ENCODE peak calls at places on chromosome 16, in nine cellular contexts. One of them, this sample, is unnamed.

GRCh38 chr16:4936991-4937781 is at the start of gene PPL:
- DNase-seq in mesendoderm: peak
- DNase-seq in right atrium auricular region: no peak
- DNase-seq in tibial nerve: peak
- DNase-seq in IMR-90: no peak
- DNase-seq in colonic mucosa: peak
- DNase-seq in lung: peak
- DNase-seq in PC-9: peak
- DNase-seq in heart right ventricle: peak
- DNase-seq in this sample: no peak

GRCh38 chr16:1651509-1652342 is 26.4 kb upstream of the JPT2 start:
- DNase-seq in lung: no peak
- DNase-seq in tibial nerve: no peak
- DNase-seq in IMR-90: peak
- DNase-seq in mesendoderm: no peak
- DNase-seq in colonic mucosa: no peak
- DNase-seq in right atrium auricular region: no peak
- DNase-seq in PC-9: no peak
- DNase-seq in heart right ventricle: no peak
- DNase-seq in this sample: no peak

GRCh38 chr16:27778926-27779570 is 229.1 kb downstream of the KATNIP start:
- DNase-seq in colonic mucosa: no peak
- DNase-seq in heart right ventricle: no peak
- DNase-seq in right atrium auricular region: no peak
- DNase-seq in IMR-90: no peak
- DNase-seq in mesendoderm: no peak
- DNase-seq in PC-9: no peak
- DNase-seq in tibial nerve: no peak
- DNase-seq in lung: no peak
- DNase-seq in this sample: no peak

GRCh38 chr16:58661199-58661830 is 23.3 kb downstream of the SLC38A7 start:
- DNase-seq in heart right ventricle: no peak
- DNase-seq in right atrium auricular region: peak
- DNase-seq in PC-9: peak
- DNase-seq in mesendoderm: peak
- DNase-seq in lung: peak
- DNase-seq in tibial nerve: no peak
- DNase-seq in colonic mucosa: peak
- DNase-seq in IMR-90: peak
- DNase-seq in this sample: peak

GRCh38 chr16:66801320-66802105 is at the start of gene TERB1:
- DNase-seq in right atrium auricular region: no peak
- DNase-seq in IMR-90: no peak
- DNase-seq in mesendoderm: no peak
- DNase-seq in lung: no peak
- DNase-seq in heart right ventricle: no peak
- DNase-seq in colonic mucosa: no peak
- DNase-seq in PC-9: no peak
- DNase-seq in tibial nerve: no peak
- DNase-seq in this sample: no peak

GRCh38 chr16:80611171-80611929 is 70.6 kb downstream of the DYNLRB2 start:
- DNase-seq in IMR-90: no peak
- DNase-seq in PC-9: no peak
- DNase-seq in right atrium auricular region: no peak
- DNase-seq in colonic mucosa: no peak
- DNase-seq in mesendoderm: no peak
- DNase-seq in heart right ventricle: no peak
- DNase-seq in lung: no peak
- DNase-seq in tibial nerve: no peak
- DNase-seq in this sample: no peak

GRCh38 chr16:59205403-59205802 is 471.3 kb upstream of the GOT2 start:
- DNase-seq in right atrium auricular region: no peak
- DNase-seq in mesendoderm: no peak
- DNase-seq in colonic mucosa: no peak
- DNase-seq in heart right ventricle: no peak
- DNase-seq in PC-9: no peak
- DNase-seq in IMR-90: no peak
- DNase-seq in lung: no peak
- DNase-seq in tibial nerve: no peak
- DNase-seq in this sample: no peak

GRCh38 chr16:57988929-57989328 is 11.5 kb downstream of the ZNF319 start:
- DNase-seq in IMR-90: no peak
- DNase-seq in lung: no peak
- DNase-seq in tibial nerve: no peak
- DNase-seq in colonic mucosa: no peak
- DNase-seq in right atrium auricular region: no peak
- DNase-seq in mesendoderm: no peak
- DNase-seq in PC-9: peak
- DNase-seq in heart right ventricle: peak
- DNase-seq in this sample: no peak

GRCh38 chr16:8469102-8469778 is 121.1 kb downstream of the TMEM114 start:
- DNase-seq in right atrium auricular region: no peak
- DNase-seq in heart right ventricle: no peak
- DNase-seq in colonic mucosa: no peak
- DNase-seq in tibial nerve: no peak
- DNase-seq in IMR-90: no peak
- DNase-seq in lung: no peak
- DNase-seq in mesendoderm: no peak
- DNase-seq in PC-9: no peak
- DNase-seq in this sample: no peak

GRCh38 chr16:14667347-14668266 is 26.5 kb downstream of the PLA2G10 start:
- DNase-seq in lung: peak
- DNase-seq in mesendoderm: no peak
- DNase-seq in PC-9: no peak
- DNase-seq in colonic mucosa: peak
- DNase-seq in heart right ventricle: no peak
- DNase-seq in IMR-90: no peak
- DNase-seq in tibial nerve: no peak
- DNase-seq in right atrium auricular region: no peak
- DNase-seq in this sample: no peak

GRCh38 chr16:2388875-2389433 is 40.3 kb upstream of the CCNF start:
- DNase-seq in heart right ventricle: no peak
- DNase-seq in lung: no peak
- DNase-seq in mesendoderm: no peak
- DNase-seq in right atrium auricular region: peak
- DNase-seq in tibial nerve: no peak
- DNase-seq in IMR-90: peak
- DNase-seq in colonic mucosa: peak
- DNase-seq in PC-9: no peak
- DNase-seq in this sample: no peak

GRCh38 chr16:11036868-11037410 is 92.6 kb downstream of the CLEC16A start:
- DNase-seq in tibial nerve: no peak
- DNase-seq in mesendoderm: no peak
- DNase-seq in right atrium auricular region: no peak
- DNase-seq in PC-9: no peak
- DNase-seq in IMR-90: no peak
- DNase-seq in heart right ventricle: no peak
- DNase-seq in colonic mucosa: no peak
- DNase-seq in lung: no peak
- DNase-seq in this sample: no peak

GRCh38 chr16:54931757-54932660 is 1.3 kb downstream of the IRX5 start:
- DNase-seq in lung: no peak
- DNase-seq in PC-9: no peak
- DNase-seq in right atrium auricular region: no peak
- DNase-seq in mesendoderm: no peak
- DNase-seq in colonic mucosa: no peak
- DNase-seq in heart right ventricle: no peak
- DNase-seq in IMR-90: no peak
- DNase-seq in tibial nerve: no peak
- DNase-seq in this sample: no peak
- H3K4me3 ChIP-seq in lung: peak
- H3K4me3 ChIP-seq in PC-9: peak
- H3K4me3 ChIP-seq in right atrium auricular region: peak
- H3K4me3 ChIP-seq in mesendoderm: no peak
- H3K4me3 ChIP-seq in colonic mucosa: no peak
- H3K4me3 ChIP-seq in heart right ventricle: peak
- H3K4me3 ChIP-seq in IMR-90: no peak
- H3K4me3 ChIP-seq in tibial nerve: peak
- H3K4me3 ChIP-seq in this sample: no peak

GRCh38 chr16:275786-276232 is at the start of gene RGS11:
- DNase-seq in IMR-90: no peak
- DNase-seq in colonic mucosa: no peak
- DNase-seq in mesendoderm: no peak
- DNase-seq in PC-9: no peak
- DNase-seq in lung: no peak
- DNase-seq in heart right ventricle: peak
- DNase-seq in right atrium auricular region: no peak
- DNase-seq in tibial nerve: no peak
- DNase-seq in this sample: no peak

GRCh38 chr16:273547-274421 is 2.0 kb downstream of the RGS11 start:
- DNase-seq in tibial nerve: no peak
- DNase-seq in colonic mucosa: peak
- DNase-seq in right atrium auricular region: no peak
- DNase-seq in mesendoderm: no peak
- DNase-seq in heart right ventricle: no peak
- DNase-seq in IMR-90: no peak
- DNase-seq in PC-9: peak
- DNase-seq in lung: no peak
- DNase-seq in this sample: no peak

GRCh38 chr16:275041-275621 is 613 bp downstream of the RGS11 start:
- DNase-seq in PC-9: no peak
- DNase-seq in colonic mucosa: no peak
- DNase-seq in lung: no peak
- DNase-seq in IMR-90: no peak
- DNase-seq in tibial nerve: no peak
- DNase-seq in mesendoderm: no peak
- DNase-seq in heart right ventricle: peak
- DNase-seq in right atrium auricular region: no peak
- DNase-seq in this sample: no peak

GRCh38 chr16:278863-279366 is 1.5 kb upstream of the ARHGDIG start:
- DNase-seq in tibial nerve: no peak
- DNase-seq in lung: peak
- DNase-seq in heart right ventricle: no peak
- DNase-seq in colonic mucosa: no peak
- DNase-seq in IMR-90: peak
- DNase-seq in mesendoderm: peak
- DNase-seq in PC-9: peak
- DNase-seq in right atrium auricular region: no peak
- DNase-seq in this sample: no peak

GRCh38 chr16:276360-277077 is 775 bp upstream of the RGS11 start:
- DNase-seq in lung: no peak
- DNase-seq in IMR-90: no peak
- DNase-seq in PC-9: no peak
- DNase-seq in mesendoderm: no peak
- DNase-seq in tibial nerve: no peak
- DNase-seq in colonic mucosa: no peak
- DNase-seq in heart right ventricle: no peak
- DNase-seq in right atrium auricular region: no peak
- DNase-seq in this sample: no peak
- H3K4me3 ChIP-seq in lung: no peak
- H3K4me3 ChIP-seq in IMR-90: no peak
- H3K4me3 ChIP-seq in PC-9: no peak
- H3K4me3 ChIP-seq in mesendoderm: no peak
- H3K4me3 ChIP-seq in tibial nerve: no peak
- H3K4me3 ChIP-seq in colonic mucosa: no peak
- H3K4me3 ChIP-seq in heart right ventricle: peak
- H3K4me3 ChIP-seq in right atrium auricular region: peak
- H3K4me3 ChIP-seq in this sample: no peak

GRCh38 chr16:15856217-15856616 is 611 bp downstream of the MYH11 start:
- DNase-seq in colonic mucosa: no peak
- DNase-seq in right atrium auricular region: no peak
- DNase-seq in IMR-90: no peak
- DNase-seq in tibial nerve: no peak
- DNase-seq in mesendoderm: no peak
- DNase-seq in PC-9: no peak
- DNase-seq in heart right ventricle: no peak
- DNase-seq in lung: no peak
- DNase-seq in this sample: no peak

GRCh38 chr16:15858921-15859668 is 2.3 kb upstream of the MYH11 start:
- DNase-seq in tibial nerve: no peak
- DNase-seq in IMR-90: no peak
- DNase-seq in colonic mucosa: no peak
- DNase-seq in right atrium auricular region: no peak
- DNase-seq in mesendoderm: no peak
- DNase-seq in heart right ventricle: no peak
- DNase-seq in PC-9: no peak
- DNase-seq in lung: no peak
- DNase-seq in this sample: no peak

GRCh38 chr16:15855704-15856003 is 1.2 kb downstream of the MYH11 start:
- DNase-seq in heart right ventricle: no peak
- DNase-seq in IMR-90: no peak
- DNase-seq in PC-9: no peak
- DNase-seq in colonic mucosa: no peak
- DNase-seq in mesendoderm: no peak
- DNase-seq in tibial nerve: no peak
- DNase-seq in lung: no peak
- DNase-seq in right atrium auricular region: no peak
- DNase-seq in this sample: no peak

GRCh38 chr16:15857779-15858560 is 1.1 kb upstream of the MYH11 start:
- DNase-seq in PC-9: peak
- DNase-seq in colonic mucosa: peak
- DNase-seq in tibial nerve: no peak
- DNase-seq in lung: no peak
- DNase-seq in IMR-90: peak
- DNase-seq in heart right ventricle: peak
- DNase-seq in mesendoderm: peak
- DNase-seq in right atrium auricular region: no peak
- DNase-seq in this sample: no peak

GRCh38 chr16:15856901-15857778 is at the start of gene MYH11:
- DNase-seq in right atrium auricular region: no peak
- DNase-seq in colonic mucosa: no peak
- DNase-seq in mesendoderm: peak
- DNase-seq in tibial nerve: no peak
- DNase-seq in IMR-90: no peak
- DNase-seq in heart right ventricle: peak
- DNase-seq in PC-9: no peak
- DNase-seq in lung: no peak
- DNase-seq in this sample: no peak
- H3K4me3 ChIP-seq in right atrium auricular region: peak
- H3K4me3 ChIP-seq in colonic mucosa: peak
- H3K4me3 ChIP-seq in mesendoderm: peak
- H3K4me3 ChIP-seq in tibial nerve: peak
- H3K4me3 ChIP-seq in IMR-90: peak
- H3K4me3 ChIP-seq in heart right ventricle: peak
- H3K4me3 ChIP-seq in PC-9: no peak
- H3K4me3 ChIP-seq in lung: peak
- H3K4me3 ChIP-seq in this sample: peak

GRCh38 chr16:84619103-84619460 is 1.2 kb upstream of the COTL1 start:
- DNase-seq in heart right ventricle: no peak
- DNase-seq in right atrium auricular region: no peak
- DNase-seq in colonic mucosa: no peak
- DNase-seq in lung: no peak
- DNase-seq in IMR-90: no peak
- DNase-seq in mesendoderm: no peak
- DNase-seq in PC-9: no peak
- DNase-seq in tibial nerve: no peak
- DNase-seq in this sample: no peak
- H3K4me3 ChIP-seq in heart right ventricle: no peak
- H3K4me3 ChIP-seq in right atrium auricular region: no peak
- H3K4me3 ChIP-seq in colonic mucosa: no peak
- H3K4me3 ChIP-seq in lung: no peak
- H3K4me3 ChIP-seq in IMR-90: no peak
- H3K4me3 ChIP-seq in mesendoderm: no peak
- H3K4me3 ChIP-seq in PC-9: peak
- H3K4me3 ChIP-seq in tibial nerve: no peak
- H3K4me3 ChIP-seq in this sample: no peak